ENCODE peak calls at places on chromosomes 16 and 17, in ten cellular contexts. P, E, H, N, A, U, B, Y, X and F are unnamed samples.

GRCh38 chr17:35799942-35800341 is 4.5 kb upstream of the MMP28 start:
- DNase-seq in P (peak; percentile 70), E (peak; percentile 83), H (no peak), N (no peak), A (no peak), U (no peak), B (peak; percentile 74), Y (peak; percentile 64), X (peak; percentile 90), F (peak; percentile 82)

GRCh38 chr17:47744168-47745036 is 11.4 kb downstream of the TBX21 start:
- DNase-seq in P (no peak), E (no peak), H (no peak), N (no peak), A (no peak), U (no peak), B (no peak), Y (no peak), X (no peak), F (no peak)

GRCh38 chr16:90020838-90021382 is 1.7 kb upstream of the DBNDD1 start:
- DNase-seq in P (no peak), E (no peak), H (peak; percentile 76), N (no peak), A (no peak), U (no peak), B (no peak), Y (peak; percentile 69), X (no peak), F (peak; percentile 66)

GRCh38 chr17:42291136-42291535 is 2.8 kb downstream of the STAT5A start:
- DNase-seq in P (no peak), E (no peak), H (no peak), N (no peak), A (no peak), U (no peak), B (peak; percentile 28), Y (no peak), X (peak; percentile 48), F (no peak)

GRCh38 chr17:77111916-77112315 is 28.9 kb upstream of the SEC14L1 start:
- DNase-seq in P (no peak), E (no peak), H (no peak), N (no peak), A (no peak), U (no peak), B (no peak), Y (no peak), X (no peak), F (no peak)

GRCh38 chr17:27623578-27623977 is 7.4 kb upstream of the LGALS9 start:
- DNase-seq in P (no peak), E (no peak), H (no peak), N (no peak), A (no peak), U (no peak), B (no peak), Y (no peak), X (no peak), F (no peak)

GRCh38 chr16:22330326-22330725 is 33.1 kb downstream of the POLR3E start:
- DNase-seq in P (no peak), E (no peak), H (no peak), N (no peak), A (no peak), U (no peak), B (no peak), Y (no peak), X (no peak), F (no peak)

GRCh38 chr17:32494621-32495346 is 8.0 kb downstream of the CDK5R1 start:
- DNase-seq in P (no peak), E (no peak), H (no peak), N (no peak), A (no peak), U (no peak), B (no peak), Y (peak; percentile 25), X (peak; percentile 66), F (no peak)

GRCh38 chr17:72852267-72852945 is 240.1 kb downstream of the SLC39A11 start:
- DNase-seq in P (no peak), E (no peak), H (peak; percentile 64), N (no peak), A (no peak), U (no peak), B (no peak), Y (no peak), X (no peak), F (no peak)

GRCh38 chr17:55547027-55547670 is 35.9 kb upstream of the SMIM36 start:
- DNase-seq in P (peak; percentile 11), E (no peak), H (peak; percentile 10), N (no peak), A (no peak), U (no peak), B (no peak), Y (peak; percentile 54), X (no peak), F (no peak)

GRCh38 chr17:80082403-80083135 is 18.8 kb upstream of the GAA start:
- DNase-seq in P (peak; percentile 35), E (peak; percentile 57), H (peak; percentile 78), N (peak; percentile 86), A (no peak), U (no peak), B (no peak), Y (peak; percentile 64), X (peak; percentile 81), F (peak; percentile 94)

GRCh38 chr17:11896199-11896598 is 101.1 kb downstream of the ZNF18 start:
- DNase-seq in P (no peak), E (no peak), H (no peak), N (no peak), A (no peak), U (no peak), B (no peak), Y (no peak), X (no peak), F (no peak)

GRCh38 chr16:62940573-62940972 is 904.3 kb upstream of the CDH8 start:
- DNase-seq in P (no peak), E (no peak), H (no peak), N (peak; percentile 6), A (no peak), U (no peak), B (no peak), Y (no peak), X (no peak), F (no peak)

GRCh38 chr17:81043725-81044427 is 8.9 kb downstream of the BAIAP2 start:
- DNase-seq in P (peak; percentile 77), E (no peak), H (no peak), N (peak; percentile 61), A (no peak), U (no peak), B (peak; percentile 97), Y (peak; percentile 89), X (no peak), F (peak; percentile 44)

GRCh38 chr16:8989099-8989878 is 25.6 kb upstream of the USP7 start:
- DNase-seq in P (no peak), E (peak; percentile 79), H (no peak), N (no peak), A (no peak), U (no peak), B (no peak), Y (no peak), X (no peak), F (no peak)

GRCh38 chr17:7840875-7841274 is 6.9 kb downstream of the KDM6B start:
- DNase-seq in P (no peak), E (no peak), H (no peak), N (no peak), A (no peak), U (no peak), B (no peak), Y (no peak), X (peak; percentile 5), F (no peak)

GRCh38 chr16:86016201-86016965 is 117.4 kb downstream of the IRF8 start:
- DNase-seq in P (peak; percentile 34), E (peak; percentile 39), H (peak; percentile 70), N (peak; percentile 72), A (no peak), U (peak; percentile 59), B (peak; percentile 23), Y (peak; percentile 46), X (peak; percentile 38), F (peak; percentile 73)

GRCh38 chr16:70675851-70676513 is 9.9 kb downstream of the MTSS2 start:
- DNase-seq in P (no peak), E (no peak), H (no peak), N (no peak), A (no peak), U (no peak), B (no peak), Y (no peak), X (peak; percentile 64), F (peak; percentile 17)

GRCh38 chr16:85657267-85657650 is 31.5 kb downstream of the GINS2 start:
- DNase-seq in P (no peak), E (no peak), H (no peak), N (no peak), A (no peak), U (no peak), B (no peak), Y (no peak), X (no peak), F (no peak)

GRCh38 chr16:81554993-81555392 is 110.4 kb downstream of the CMIP start:
- DNase-seq in P (no peak), E (no peak), H (no peak), N (no peak), A (no peak), U (no peak), B (no peak), Y (no peak), X (no peak), F (no peak)

GRCh38 chr16:67451704-67452435 is 20.9 kb downstream of the HSD11B2 start:
- DNase-seq in P (no peak), E (peak; percentile 57), H (no peak), N (no peak), A (no peak), U (no peak), B (no peak), Y (no peak), X (no peak), F (no peak)

GRCh38 chr17:17107281-17107680 is 65.0 kb downstream of the MPRIP start:
- DNase-seq in P (no peak), E (no peak), H (no peak), N (no peak), A (no peak), U (no peak), B (no peak), Y (no peak), X (no peak), F (no peak)
- H3K27ac ChIP-seq in P (no peak overlapping the region), E (peak overlapping the region; percentile 83), H (no peak overlapping the region), N (no peak overlapping the region), A (peak overlapping the region; percentile 49), U (no peak overlapping the region), B (peak overlapping the region; percentile 1), Y (no peak overlapping the region), X (peak overlapping the region; percentile 73), F (no peak overlapping the region)

GRCh38 chr17:3318336-3318735 is 20.2 kb upstream of the OR3A1 start:
- DNase-seq in P (no peak), E (no peak), H (no peak), N (no peak), A (peak; percentile 88), U (no peak), B (no peak), Y (no peak), X (no peak), F (no peak)
- H3K27ac ChIP-seq in P (no peak overlapping the region), E (no peak overlapping the region), H (no peak overlapping the region), N (no peak overlapping the region), A (peak overlapping the region; percentile 26), U (no peak overlapping the region), B (no peak overlapping the region), Y (no peak overlapping the region), X (no peak overlapping the region), F (no peak overlapping the region)

GRCh38 chr16:27221576-27222498 is 18.5 kb downstream of the KDM8 start:
- DNase-seq in P (no peak), E (peak; percentile 9), H (peak; percentile 76), N (no peak), A (no peak), U (no peak), B (no peak), Y (peak; percentile 42), X (no peak), F (no peak)
- H3K27ac ChIP-seq in P (no peak overlapping the region), E (peak overlapping the region; percentile 29), H (peak overlapping the region; percentile 75), N (no peak overlapping the region), A (no peak overlapping the region), U (no peak overlapping the region), B (no peak overlapping the region), Y (peak overlapping the region; percentile 86), X (peak overlapping the region; percentile 33), F (peak overlapping the region; percentile 7)

GRCh38 chr17:15451681-15452080 is 15.7 kb downstream of the CDRT4 start:
- DNase-seq in P (no peak), E (no peak), H (no peak), N (no peak), A (no peak), U (no peak), B (no peak), Y (no peak), X (no peak), F (no peak)
- H3K27ac ChIP-seq in P (no peak overlapping the region), E (no peak overlapping the region), H (no peak overlapping the region), N (no peak overlapping the region), A (no peak overlapping the region), U (no peak overlapping the region), B (no peak overlapping the region), Y (no peak overlapping the region), X (no peak overlapping the region), F (no peak overlapping the region)